ENCODE peak calls at places on chromosomes 16 and 17, in nine cellular contexts. P is SK-N-SH; H is left ventricle myocardium inferior; F is PC-3; E is cardiac muscle cell; J is naive thymus-derived CD4-positive, alpha-beta T cell; U is tibial nerve; Z is esophagus muscularis mucosa; G is sigmoid colon. N is an unnamed sample. For H3K9me3, the result is how much of the 10 kb centered on the place peaks cover.

GRCh38 chr17:4485676-4486646 is 12.7 kb upstream of the SPNS2 start:
- DNase-seq in P (peak), H (no peak), F (no peak), E (no peak), J (peak), U (no peak), Z (no peak), G (no peak), N (no peak)

GRCh38 chr16:23905027-23905426 is 69.2 kb downstream of the PRKCB start:
- DNase-seq in P (no peak), H (peak), F (peak), E (peak), J (no peak), U (no peak), Z (no peak), G (peak), N (no peak)

GRCh38 chr16:3135120-3135715 is 389 bp downstream of the ZNF213 start:
- DNase-seq in P (no peak), H (no peak), F (no peak), E (no peak), J (no peak), U (no peak), Z (no peak), G (no peak), N (no peak)

GRCh38 chr16:85289760-85290625 is 177.7 kb upstream of the CIBAR2 start:
- DNase-seq in P (no peak), H (no peak), F (no peak), E (no peak), J (no peak), U (no peak), Z (no peak), G (no peak), N (no peak)

GRCh38 chr17:40915721-40916256 is 21.7 kb downstream of the KRT23 start:
- DNase-seq in P (no peak), H (no peak), F (peak), E (no peak), J (no peak), U (no peak), Z (no peak), G (no peak), N (no peak)

GRCh38 chr17:41483531-41483930 is 2.6 kb upstream of the KRT35 start:
- DNase-seq in P (no peak), H (no peak), F (no peak), E (no peak), J (no peak), U (no peak), Z (no peak), G (no peak), N (no peak)

GRCh38 chr17:78104540-78104941 is 24.0 kb downstream of the TMC6 start:
- DNase-seq in P (no peak), H (no peak), F (no peak), E (no peak), J (no peak), U (no peak), Z (no peak), G (peak), N (no peak)

GRCh38 chr16:16183562-16183961 is 39.7 kb downstream of the ABCC6 start:
- DNase-seq in P (no peak), H (no peak), F (no peak), E (no peak), J (no peak), U (no peak), Z (no peak), G (no peak), N (no peak)

GRCh38 chr17:34726536-34727384 is 147.4 kb downstream of the TMEM132E start:
- DNase-seq in P (peak), H (no peak), F (no peak), E (no peak), J (no peak), U (no peak), Z (peak), G (no peak), N (no peak)

GRCh38 chr16:54590836-54591235 is 304.2 kb upstream of the IRX3 start:
- DNase-seq in P (no peak), H (no peak), F (no peak), E (no peak), J (no peak), U (no peak), Z (peak), G (no peak), N (no peak)

GRCh38 chr17:69344939-69345338 is 18.0 kb upstream of the ABCA5 start:
- DNase-seq in P (no peak), H (no peak), F (peak), E (no peak), J (no peak), U (no peak), Z (no peak), G (no peak), N (no peak)

GRCh38 chr16:24729967-24730815 is 740 bp downstream of the TNRC6A start:
- DNase-seq in P (peak), H (peak), F (no peak), E (peak), J (peak), U (no peak), Z (no peak), G (peak), N (peak)

GRCh38 chr16:57689772-57690558 is 4.6 kb upstream of the DRC7 start:
- DNase-seq in P (no peak), H (no peak), F (no peak), E (peak), J (peak), U (no peak), Z (no peak), G (peak), N (no peak)

GRCh38 chr17:4310349-4311060 is 46.7 kb upstream of the ANKFY1 start:
- DNase-seq in P (no peak), H (no peak), F (no peak), E (peak), J (no peak), U (no peak), Z (no peak), G (no peak), N (no peak)

GRCh38 chr17:58265902-58266875 is 14.5 kb downstream of the MPO start:
- DNase-seq in P (no peak), H (no peak), F (no peak), E (no peak), J (no peak), U (no peak), Z (no peak), G (no peak), N (no peak)

GRCh38 chr17:56269509-56269908 is 116.2 kb downstream of the ANKFN1 start:
- DNase-seq in P (no peak), H (no peak), F (no peak), E (no peak), J (no peak), U (no peak), Z (no peak), G (no peak), N (no peak)

GRCh38 chr16:58462089-58462488 is 37.9 kb upstream of the NDRG4 start:
- DNase-seq in P (no peak), H (no peak), F (no peak), E (no peak), J (no peak), U (no peak), Z (no peak), G (no peak), N (no peak)

GRCh38 chr16:88368994-88369393 is 13.8 kb upstream of the ZNF469 start:
- DNase-seq in P (no peak), H (no peak), F (no peak), E (no peak), J (no peak), U (no peak), Z (no peak), G (no peak), N (no peak)

GRCh38 chr16:17149904-17150483 is 320.8 kb downstream of the XYLT1 start:
- DNase-seq in P (no peak), H (no peak), F (no peak), E (no peak), J (no peak), U (no peak), Z (no peak), G (no peak), N (no peak)

GRCh38 chr17:40317345-40317873 is 8.4 kb downstream of the RARA start:
- DNase-seq in P (peak), H (peak), F (peak), E (peak), J (no peak), U (no peak), Z (no peak), G (peak), N (no peak)

GRCh38 chr17:63483655-63484575 is 7.1 kb downstream of the ACE start:
- DNase-seq in P (peak), H (no peak), F (no peak), E (no peak), J (no peak), U (no peak), Z (no peak), G (no peak), N (peak)

GRCh38 chr16:10037771-10038170 is 144.5 kb downstream of the GRIN2A start:
- DNase-seq in P (no peak), H (no peak), F (peak), E (no peak), J (no peak), U (no peak), Z (no peak), G (no peak), N (no peak)

GRCh38 chr17:50501054-50501453 is 7.2 kb upstream of the MYCBPAP start:
- DNase-seq in P (peak), H (no peak), F (peak), E (peak), J (no peak), U (peak), Z (no peak), G (no peak), N (no peak)

GRCh38 chr16:30951785-30952184 is 2.9 kb downstream of the ORAI3 start:
- DNase-seq in P (no peak), H (peak), F (no peak), E (peak), J (no peak), U (peak), Z (no peak), G (peak), N (no peak)

GRCh38 chr17:72334205-72334604 is 213.4 kb downstream of the SOX9 start:
- DNase-seq in P (no peak), H (no peak), F (no peak), E (peak), J (no peak), U (no peak), Z (no peak), G (no peak), N (no peak)

GRCh38 chr16:89918453-89919347 is at the start of gene MC1R:
- DNase-seq in P (peak), H (no peak), F (no peak), E (peak), J (no peak), U (no peak), Z (no peak), G (no peak), N (peak)

GRCh38 chr17:48102700-48103378 is 1.6 kb upstream of the CBX1 start:
- DNase-seq in P (no peak), H (no peak), F (peak), E (no peak), J (no peak), U (no peak), Z (no peak), G (peak), N (no peak)

GRCh38 chr16:58462997-58463891 is 36.7 kb upstream of the NDRG4 start:
- DNase-seq in P (peak), H (peak), F (no peak), E (no peak), J (no peak), U (no peak), Z (no peak), G (no peak), N (no peak)

GRCh38 chr17:34757106-34757505 is 177.7 kb downstream of the TMEM132E start:
- DNase-seq in P (no peak), H (no peak), F (no peak), E (no peak), J (no peak), U (no peak), Z (no peak), G (peak), N (no peak)

GRCh38 chr16:11473728-11474127 is 113.0 kb downstream of the LITAF start:
- DNase-seq in P (no peak), H (no peak), F (no peak), E (no peak), J (no peak), U (no peak), Z (no peak), G (no peak), N (no peak)

GRCh38 chr16:64830653-64831052 is 291.2 kb downstream of the CDH11 start:
- DNase-seq in P (no peak), H (no peak), F (peak), E (no peak), J (no peak), U (no peak), Z (no peak), G (no peak), N (no peak)

GRCh38 chr17:11852231-11852630 is 145.0 kb downstream of the ZNF18 start:
- DNase-seq in P (no peak), H (no peak), F (no peak), E (no peak), J (no peak), U (no peak), Z (no peak), G (no peak), N (no peak)
- H3K4me3 ChIP-seq in P (no peak), H (no peak), F (no peak), E (no peak), J (no peak), U (no peak), Z (no peak), G (no peak), N (no peak)

GRCh38 chr16:47140686-47141085 is 3.1 kb downstream of the NETO2 start:
- DNase-seq in P (no peak), H (no peak), F (no peak), E (no peak), J (no peak), U (no peak), Z (no peak), G (no peak), N (no peak)

GRCh38 chr16:47143677-47144558 is at the start of gene NETO2:
- DNase-seq in P (peak), H (peak), F (peak), E (peak), J (peak), U (no peak), Z (no peak), G (no peak), N (peak)

GRCh38 chr16:47143329-47143676 is 442 bp downstream of the NETO2 start:
- DNase-seq in P (peak), H (peak), F (peak), E (peak), J (no peak), U (no peak), Z (no peak), G (no peak), N (peak)

GRCh38 chr16:47142469-47143328 is 1.0 kb downstream of the NETO2 start:
- DNase-seq in P (peak), H (peak), F (peak), E (peak), J (peak), U (no peak), Z (no peak), G (no peak), N (peak)

DNA sequence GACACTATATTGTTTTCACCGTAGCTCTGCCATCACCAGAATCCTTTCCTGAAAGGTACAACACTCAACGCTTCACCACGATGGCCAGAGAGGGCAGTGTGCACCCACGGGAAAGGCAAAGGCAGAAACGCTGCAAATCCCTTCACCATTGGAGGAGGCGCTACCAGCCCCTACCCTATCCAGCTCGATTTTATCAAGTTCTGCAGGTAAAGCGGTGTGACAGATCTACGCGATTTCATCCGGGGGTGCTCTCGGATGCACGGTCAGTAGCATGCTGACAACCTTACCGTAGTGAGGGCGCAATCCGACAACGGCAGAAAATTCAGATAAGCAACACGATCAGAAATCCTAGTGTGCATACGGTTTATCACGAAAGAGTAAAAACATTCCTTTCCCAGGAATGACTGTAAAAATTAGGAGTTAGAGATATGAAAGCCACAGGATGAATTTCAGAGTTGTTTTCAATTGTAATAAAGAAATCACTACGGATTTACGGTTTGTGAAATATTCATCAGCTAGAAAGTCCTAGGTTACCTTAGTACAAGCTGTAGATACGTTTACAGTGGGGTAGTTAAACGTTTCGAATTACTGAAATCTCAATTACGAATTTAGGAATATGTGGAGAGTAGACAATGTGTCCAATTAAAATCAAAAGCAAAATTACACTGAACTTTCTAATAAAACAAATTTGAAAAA is 1.8 kb downstream of the NETO2 start:
- DNase-seq in P (peak), H (peak), F (peak), E (peak), J (peak), U (peak), Z (no peak), G (peak), N (peak)
- H3K27ac ChIP-seq in P (peak), H (peak), F (no peak), E (no peak), J (no peak), U (no peak), Z (no peak), G (no peak), N (no peak)

GRCh38 chr16:35450648-35451047 is 1991.2 kb downstream of the TP53TG3F start:
- DNase-seq in P (no peak), H (no peak), F (no peak), E (no peak), J (no peak), U (no peak), Z (no peak), G (no peak), N (no peak)
- H3K9me3 ChIP-seq in P (under half), H (half or more), F (under half), E (under half), J (under half), U (under half), Z (under half), G (under half), N (under half)

DNA sequence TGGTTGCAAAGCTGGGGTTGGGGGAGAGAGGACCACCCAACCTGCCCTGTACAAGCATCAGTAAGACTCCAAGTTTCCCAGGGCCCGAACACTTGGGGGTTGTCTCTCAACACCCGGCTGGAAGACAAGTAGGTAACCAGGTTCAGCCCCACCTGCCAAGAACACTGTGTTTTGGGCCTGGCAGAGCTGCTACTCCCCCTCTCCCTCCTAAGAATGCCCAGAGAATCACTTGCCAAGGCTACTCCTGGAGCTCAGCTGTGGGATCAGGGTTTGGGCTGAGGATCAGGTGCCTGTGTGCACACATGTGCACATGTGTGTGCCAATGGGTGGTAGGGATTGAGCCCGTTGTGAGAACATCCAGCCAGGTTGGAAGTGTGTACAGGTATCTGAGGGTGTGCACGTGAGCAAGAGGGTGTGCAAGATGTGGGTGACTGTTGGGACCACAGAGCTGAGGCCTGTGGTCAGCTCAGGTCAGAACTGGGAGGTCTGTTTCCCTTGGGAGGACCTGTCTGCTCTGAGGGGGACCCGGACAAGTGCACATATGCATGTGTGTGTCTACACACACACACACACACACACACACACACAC is 2.3 kb downstream of the HSD11B2 start:
- DNase-seq in P (no peak), H (no peak), F (no peak), E (no peak), J (no peak), U (no peak), Z (no peak), G (no peak), N (no peak)
- H3K4me3 ChIP-seq in P (no peak), H (no peak), F (no peak), E (no peak), J (no peak), U (no peak), Z (no peak), G (no peak), N (no peak)

DNA sequence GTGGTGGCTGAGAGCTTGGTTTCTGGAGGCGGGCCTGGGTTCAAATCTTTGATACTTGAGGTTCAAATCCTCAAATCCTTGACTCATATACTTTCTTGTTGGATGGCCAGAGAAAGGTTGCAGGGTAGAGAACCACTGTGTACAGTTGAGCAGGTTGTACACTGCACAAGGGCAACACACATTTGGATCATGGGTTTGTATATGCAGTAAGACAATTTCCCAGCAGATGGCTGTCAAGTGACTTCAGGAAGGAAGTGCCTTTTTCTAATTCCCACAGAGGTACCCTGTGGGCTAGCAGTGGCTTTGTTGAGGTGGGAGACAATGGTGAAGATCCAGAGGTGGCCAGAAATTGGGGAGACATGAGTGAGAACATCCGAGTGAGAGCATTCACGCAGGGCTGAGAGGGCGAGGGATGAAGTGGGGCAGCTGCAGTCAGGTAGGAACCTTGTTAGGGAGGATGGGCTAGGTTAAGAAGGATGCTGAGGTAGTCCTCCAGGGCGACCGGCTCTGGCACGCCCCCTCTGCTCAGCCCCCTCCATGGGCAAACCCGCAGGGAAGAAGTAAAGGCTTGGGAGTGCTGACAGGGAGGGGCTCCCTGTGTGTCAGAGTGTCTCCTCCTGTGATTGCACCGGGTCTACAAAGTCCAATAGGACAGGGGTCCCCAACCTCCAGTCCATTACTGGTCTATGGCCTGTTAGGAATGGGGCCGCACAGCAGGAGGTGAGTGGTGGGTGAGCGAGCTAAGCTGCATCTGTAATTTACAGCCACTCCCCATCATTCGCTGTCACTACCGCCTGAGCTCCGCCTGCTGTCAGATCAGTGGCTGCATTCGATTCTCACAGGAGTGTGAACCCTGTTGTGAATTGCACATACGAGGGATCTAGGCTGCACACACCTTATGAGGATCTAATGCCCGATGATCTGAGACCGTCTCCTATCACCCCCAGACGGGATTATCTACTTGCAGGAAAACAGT is 2.7 kb downstream of the C16orf89 start:
- DNase-seq in P (no peak), H (no peak), F (no peak), E (no peak), J (no peak), U (no peak), Z (peak), G (peak), N (no peak)
- H3K27ac ChIP-seq in P (no peak), H (no peak), F (no peak), E (no peak), J (no peak), U (no peak), Z (no peak), G (no peak), N (no peak)

GRCh38 chr16:35152067-35152627 is 1692.7 kb downstream of the TP53TG3F start:
- DNase-seq in P (no peak), H (no peak), F (no peak), E (no peak), J (no peak), U (no peak), Z (peak), G (no peak), N (no peak)
- H3K9me3 ChIP-seq in P (under half), H (under half), F (under half), E (under half), J (under half), U (under half), Z (under half), G (under half), N (under half)

GRCh38 chr16:7400117-7400890 is 67.7 kb downstream of the RBFOX1 start:
- DNase-seq in P (no peak), H (no peak), F (no peak), E (no peak), J (no peak), U (no peak), Z (no peak), G (no peak), N (no peak)

GRCh38 chr16:7405166-7405565 is 72.5 kb downstream of the RBFOX1 start:
- DNase-seq in P (peak), H (peak), F (peak), E (no peak), J (no peak), U (no peak), Z (no peak), G (no peak), N (peak)

GRCh38 chr16:7399296-7399695 is 66.7 kb downstream of the RBFOX1 start:
- DNase-seq in P (no peak), H (no peak), F (no peak), E (no peak), J (no peak), U (no peak), Z (no peak), G (no peak), N (no peak)

GRCh38 chr16:7408700-7409340 is 76.2 kb downstream of the RBFOX1 start:
- DNase-seq in P (no peak), H (no peak), F (no peak), E (no peak), J (no peak), U (no peak), Z (no peak), G (no peak), N (no peak)

GRCh38 chr16:7404217-7404616 is 71.6 kb downstream of the RBFOX1 start:
- DNase-seq in P (no peak), H (no peak), F (no peak), E (no peak), J (no peak), U (no peak), Z (no peak), G (no peak), N (no peak)
- H3K4me3 ChIP-seq in P (no peak), H (no peak), F (no peak), E (no peak), J (no peak), U (no peak), Z (no peak), G (no peak), N (no peak)

N was measured in pancreas.